ENCODE peak calls at places on chromosome 21, in nine cellular contexts. One of them, this sample, is unnamed.

GRCh38 chr21:44758781-44759627 is 42.6 kb downstream of the UBE2G2 start:
- DNase-seq in RPMI8226: no peak
- DNase-seq in cardiac fibroblast: no peak
- DNase-seq in B cell: no peak
- DNase-seq in NCI-H510A treated with DMSO at 0.1 percent for 48 hours: no peak
- DNase-seq in stimulated activated CD8-positive, alpha-beta memory T cell treated with anti-CD3 and anti-CD28 coated beads, Interleukin-12 subunit alpha, Interleukin-12 subunit beta, amount 100 ng/mL, for 1 hour: no peak
- DNase-seq in endothelial cell of umbilical vein: no peak
- DNase-seq in CD8-positive, alpha-beta T cell: no peak
- DNase-seq in endothelial cell: no peak
- DNase-seq in this sample: no peak

GRCh38 chr21:26185446-26185845 is 14.9 kb upstream of the APP start:
- DNase-seq in RPMI8226: no peak
- DNase-seq in cardiac fibroblast: no peak
- DNase-seq in B cell: no peak
- DNase-seq in NCI-H510A treated with DMSO at 0.1 percent for 48 hours: no peak
- DNase-seq in stimulated activated CD8-positive, alpha-beta memory T cell treated with anti-CD3 and anti-CD28 coated beads, Interleukin-12 subunit alpha, Interleukin-12 subunit beta, amount 100 ng/mL, for 1 hour: no peak
- DNase-seq in endothelial cell of umbilical vein: no peak
- DNase-seq in CD8-positive, alpha-beta T cell: no peak
- DNase-seq in endothelial cell: no peak
- DNase-seq in this sample: no peak

GRCh38 chr21:44657635-44658183 is at the start of gene KRTAP12-3:
- DNase-seq in RPMI8226: peak
- DNase-seq in cardiac fibroblast: no peak
- DNase-seq in B cell: no peak
- DNase-seq in NCI-H510A treated with DMSO at 0.1 percent for 48 hours: no peak
- DNase-seq in stimulated activated CD8-positive, alpha-beta memory T cell treated with anti-CD3 and anti-CD28 coated beads, Interleukin-12 subunit alpha, Interleukin-12 subunit beta, amount 100 ng/mL, for 1 hour: no peak
- DNase-seq in endothelial cell of umbilical vein: no peak
- DNase-seq in CD8-positive, alpha-beta T cell: peak
- DNase-seq in endothelial cell: no peak
- DNase-seq in this sample: no peak

GRCh38 chr21:42429856-42430255 is 26.2 kb downstream of the UBASH3A start:
- DNase-seq in RPMI8226: no peak
- DNase-seq in cardiac fibroblast: no peak
- DNase-seq in B cell: no peak
- DNase-seq in NCI-H510A treated with DMSO at 0.1 percent for 48 hours: no peak
- DNase-seq in stimulated activated CD8-positive, alpha-beta memory T cell treated with anti-CD3 and anti-CD28 coated beads, Interleukin-12 subunit alpha, Interleukin-12 subunit beta, amount 100 ng/mL, for 1 hour: no peak
- DNase-seq in endothelial cell of umbilical vein: no peak
- DNase-seq in CD8-positive, alpha-beta T cell: no peak
- DNase-seq in endothelial cell: peak
- DNase-seq in this sample: no peak

GRCh38 chr21:39000496-39000895 is 182.8 kb downstream of the PSMG1 start:
- DNase-seq in RPMI8226: no peak
- DNase-seq in cardiac fibroblast: peak
- DNase-seq in B cell: no peak
- DNase-seq in NCI-H510A treated with DMSO at 0.1 percent for 48 hours: no peak
- DNase-seq in stimulated activated CD8-positive, alpha-beta memory T cell treated with anti-CD3 and anti-CD28 coated beads, Interleukin-12 subunit alpha, Interleukin-12 subunit beta, amount 100 ng/mL, for 1 hour: no peak
- DNase-seq in endothelial cell of umbilical vein: peak
- DNase-seq in CD8-positive, alpha-beta T cell: no peak
- DNase-seq in endothelial cell: peak
- DNase-seq in this sample: no peak

GRCh38 chr21:26116456-26117011 is 54.0 kb downstream of the APP start:
- DNase-seq in RPMI8226: no peak
- DNase-seq in cardiac fibroblast: peak
- DNase-seq in B cell: no peak
- DNase-seq in NCI-H510A treated with DMSO at 0.1 percent for 48 hours: no peak
- DNase-seq in stimulated activated CD8-positive, alpha-beta memory T cell treated with anti-CD3 and anti-CD28 coated beads, Interleukin-12 subunit alpha, Interleukin-12 subunit beta, amount 100 ng/mL, for 1 hour: no peak
- DNase-seq in endothelial cell of umbilical vein: no peak
- DNase-seq in CD8-positive, alpha-beta T cell: no peak
- DNase-seq in endothelial cell: no peak
- DNase-seq in this sample: no peak

GRCh38 chr21:42202321-42202720 is 16.6 kb upstream of the ABCG1 start:
- DNase-seq in RPMI8226: no peak
- DNase-seq in cardiac fibroblast: no peak
- DNase-seq in B cell: no peak
- DNase-seq in NCI-H510A treated with DMSO at 0.1 percent for 48 hours: no peak
- DNase-seq in stimulated activated CD8-positive, alpha-beta memory T cell treated with anti-CD3 and anti-CD28 coated beads, Interleukin-12 subunit alpha, Interleukin-12 subunit beta, amount 100 ng/mL, for 1 hour: no peak
- DNase-seq in endothelial cell of umbilical vein: no peak
- DNase-seq in CD8-positive, alpha-beta T cell: no peak
- DNase-seq in endothelial cell: no peak
- DNase-seq in this sample: no peak

GRCh38 chr21:45104560-45104959 is 30.2 kb downstream of the ADARB1 start:
- DNase-seq in RPMI8226: peak
- DNase-seq in cardiac fibroblast: peak
- DNase-seq in B cell: peak
- DNase-seq in NCI-H510A treated with DMSO at 0.1 percent for 48 hours: no peak
- DNase-seq in stimulated activated CD8-positive, alpha-beta memory T cell treated with anti-CD3 and anti-CD28 coated beads, Interleukin-12 subunit alpha, Interleukin-12 subunit beta, amount 100 ng/mL, for 1 hour: no peak
- DNase-seq in endothelial cell of umbilical vein: peak
- DNase-seq in CD8-positive, alpha-beta T cell: no peak
- DNase-seq in endothelial cell: no peak
- DNase-seq in this sample: no peak

GRCh38 chr21:38359835-38360234 is 103.0 kb downstream of the KCNJ15 start:
- DNase-seq in RPMI8226: no peak
- DNase-seq in cardiac fibroblast: no peak
- DNase-seq in B cell: no peak
- DNase-seq in NCI-H510A treated with DMSO at 0.1 percent for 48 hours: no peak
- DNase-seq in stimulated activated CD8-positive, alpha-beta memory T cell treated with anti-CD3 and anti-CD28 coated beads, Interleukin-12 subunit alpha, Interleukin-12 subunit beta, amount 100 ng/mL, for 1 hour: no peak
- DNase-seq in endothelial cell of umbilical vein: no peak
- DNase-seq in CD8-positive, alpha-beta T cell: no peak
- DNase-seq in endothelial cell: no peak
- DNase-seq in this sample: no peak

GRCh38 chr21:27076035-27076434 is 109.1 kb upstream of the ADAMTS5 start:
- DNase-seq in RPMI8226: no peak
- DNase-seq in cardiac fibroblast: no peak
- DNase-seq in B cell: no peak
- DNase-seq in NCI-H510A treated with DMSO at 0.1 percent for 48 hours: no peak
- DNase-seq in stimulated activated CD8-positive, alpha-beta memory T cell treated with anti-CD3 and anti-CD28 coated beads, Interleukin-12 subunit alpha, Interleukin-12 subunit beta, amount 100 ng/mL, for 1 hour: no peak
- DNase-seq in endothelial cell of umbilical vein: no peak
- DNase-seq in CD8-positive, alpha-beta T cell: no peak
- DNase-seq in endothelial cell: no peak
- DNase-seq in this sample: no peak

GRCh38 chr21:39788383-39788782 is 43.4 kb downstream of the IGSF5 start:
- DNase-seq in RPMI8226: peak
- DNase-seq in cardiac fibroblast: peak
- DNase-seq in B cell: no peak
- DNase-seq in NCI-H510A treated with DMSO at 0.1 percent for 48 hours: peak
- DNase-seq in stimulated activated CD8-positive, alpha-beta memory T cell treated with anti-CD3 and anti-CD28 coated beads, Interleukin-12 subunit alpha, Interleukin-12 subunit beta, amount 100 ng/mL, for 1 hour: no peak
- DNase-seq in endothelial cell of umbilical vein: peak
- DNase-seq in CD8-positive, alpha-beta T cell: no peak
- DNase-seq in endothelial cell: peak
- DNase-seq in this sample: peak

GRCh38 chr21:36654341-36654740 is 44.6 kb upstream of the SIM2 start:
- DNase-seq in RPMI8226: no peak
- DNase-seq in cardiac fibroblast: no peak
- DNase-seq in B cell: no peak
- DNase-seq in NCI-H510A treated with DMSO at 0.1 percent for 48 hours: no peak
- DNase-seq in stimulated activated CD8-positive, alpha-beta memory T cell treated with anti-CD3 and anti-CD28 coated beads, Interleukin-12 subunit alpha, Interleukin-12 subunit beta, amount 100 ng/mL, for 1 hour: no peak
- DNase-seq in endothelial cell of umbilical vein: no peak
- DNase-seq in CD8-positive, alpha-beta T cell: no peak
- DNase-seq in endothelial cell: no peak
- DNase-seq in this sample: no peak